ENCODE peak calls at places on chromosomes 1 and 21, in ten cellular contexts. One of them, this sample, is unnamed.

GRCh38 chr1:234542211-234542850 is 63.4 kb upstream of the TARBP1 start:
- DNase-seq in stomach: peak; percentile 50
- DNase-seq in NCI-H2081: no peak
- DNase-seq in GM23338: no peak
- DNase-seq in activated T-cell treated with anti-CD3 and anti-CD28 coated beads for 24 hours: no peak
- DNase-seq in mucosa of gallbladder: no peak
- DNase-seq in fibroblast of mammary gland: no peak
- DNase-seq in D341Med: no peak
- DNase-seq in stimulated activated CD8-positive, alpha-beta memory T cell treated with anti-CD3 and anti-CD28 coated beads, Interleukin-7, amount 100 ng/mL, for 48 hours: no peak
- DNase-seq in cardiac muscle cell: no peak
- DNase-seq in this sample: no peak

GRCh38 chr21:25735895-25736597 is 1.3 kb downstream of the GABPA start:
- DNase-seq in stomach: no peak
- DNase-seq in NCI-H2081: peak; percentile 16
- DNase-seq in GM23338: peak; percentile 35
- DNase-seq in activated T-cell treated with anti-CD3 and anti-CD28 coated beads for 24 hours: no peak
- DNase-seq in mucosa of gallbladder: no peak
- DNase-seq in fibroblast of mammary gland: peak; percentile 33
- DNase-seq in D341Med: no peak
- DNase-seq in stimulated activated CD8-positive, alpha-beta memory T cell treated with anti-CD3 and anti-CD28 coated beads, Interleukin-7, amount 100 ng/mL, for 48 hours: no peak
- DNase-seq in cardiac muscle cell: peak; percentile 63
- DNase-seq in this sample: peak; percentile 11

GRCh38 chr1:185861630-185862029 is 127.4 kb downstream of the HMCN1 start:
- DNase-seq in stomach: no peak
- DNase-seq in NCI-H2081: peak; percentile 16
- DNase-seq in GM23338: no peak
- DNase-seq in activated T-cell treated with anti-CD3 and anti-CD28 coated beads for 24 hours: no peak
- DNase-seq in mucosa of gallbladder: no peak
- DNase-seq in fibroblast of mammary gland: peak; percentile 23
- DNase-seq in D341Med: no peak
- DNase-seq in stimulated activated CD8-positive, alpha-beta memory T cell treated with anti-CD3 and anti-CD28 coated beads, Interleukin-7, amount 100 ng/mL, for 48 hours: no peak
- DNase-seq in cardiac muscle cell: no peak
- DNase-seq in this sample: no peak

GRCh38 chr21:41397416-41397815 is 28.6 kb upstream of the MX1 start:
- DNase-seq in stomach: no peak
- DNase-seq in NCI-H2081: no peak
- DNase-seq in GM23338: no peak
- DNase-seq in activated T-cell treated with anti-CD3 and anti-CD28 coated beads for 24 hours: no peak
- DNase-seq in mucosa of gallbladder: no peak
- DNase-seq in fibroblast of mammary gland: no peak
- DNase-seq in D341Med: no peak
- DNase-seq in stimulated activated CD8-positive, alpha-beta memory T cell treated with anti-CD3 and anti-CD28 coated beads, Interleukin-7, amount 100 ng/mL, for 48 hours: no peak
- DNase-seq in cardiac muscle cell: no peak
- DNase-seq in this sample: no peak

GRCh38 chr1:75100481-75101092 is 33.6 kb upstream of the LHX8 start:
- DNase-seq in stomach: no peak
- DNase-seq in NCI-H2081: no peak
- DNase-seq in GM23338: no peak
- DNase-seq in activated T-cell treated with anti-CD3 and anti-CD28 coated beads for 24 hours: no peak
- DNase-seq in mucosa of gallbladder: no peak
- DNase-seq in fibroblast of mammary gland: no peak
- DNase-seq in D341Med: no peak
- DNase-seq in stimulated activated CD8-positive, alpha-beta memory T cell treated with anti-CD3 and anti-CD28 coated beads, Interleukin-7, amount 100 ng/mL, for 48 hours: no peak
- DNase-seq in cardiac muscle cell: no peak
- DNase-seq in this sample: no peak

GRCh38 chr1:58779837-58780585 is 3.8 kb downstream of the JUN start:
- DNase-seq in stomach: peak; percentile 72
- DNase-seq in NCI-H2081: peak; percentile 94
- DNase-seq in GM23338: peak; percentile 22
- DNase-seq in activated T-cell treated with anti-CD3 and anti-CD28 coated beads for 24 hours: no peak
- DNase-seq in mucosa of gallbladder: peak; percentile 65
- DNase-seq in fibroblast of mammary gland: peak; percentile 81
- DNase-seq in D341Med: no peak
- DNase-seq in stimulated activated CD8-positive, alpha-beta memory T cell treated with anti-CD3 and anti-CD28 coated beads, Interleukin-7, amount 100 ng/mL, for 48 hours: no peak
- DNase-seq in cardiac muscle cell: peak; percentile 25
- DNase-seq in this sample: peak; percentile 81

GRCh38 chr1:199978408-199978940 is 49.0 kb upstream of the NR5A2 start:
- DNase-seq in stomach: no peak
- DNase-seq in NCI-H2081: no peak
- DNase-seq in GM23338: no peak
- DNase-seq in activated T-cell treated with anti-CD3 and anti-CD28 coated beads for 24 hours: no peak
- DNase-seq in mucosa of gallbladder: no peak
- DNase-seq in fibroblast of mammary gland: peak; percentile 2
- DNase-seq in D341Med: peak; percentile 41
- DNase-seq in stimulated activated CD8-positive, alpha-beta memory T cell treated with anti-CD3 and anti-CD28 coated beads, Interleukin-7, amount 100 ng/mL, for 48 hours: no peak
- DNase-seq in cardiac muscle cell: no peak
- DNase-seq in this sample: no peak

GRCh38 chr1:27300341-27301051 is 21.5 kb upstream of the TMEM222 start:
- DNase-seq in stomach: peak; percentile 85
- DNase-seq in NCI-H2081: peak; percentile 84
- DNase-seq in GM23338: peak; percentile 86
- DNase-seq in activated T-cell treated with anti-CD3 and anti-CD28 coated beads for 24 hours: peak; percentile 72
- DNase-seq in mucosa of gallbladder: peak; percentile 82
- DNase-seq in fibroblast of mammary gland: peak; percentile 92
- DNase-seq in D341Med: peak; percentile 90
- DNase-seq in stimulated activated CD8-positive, alpha-beta memory T cell treated with anti-CD3 and anti-CD28 coated beads, Interleukin-7, amount 100 ng/mL, for 48 hours: peak; percentile 32
- DNase-seq in cardiac muscle cell: peak; percentile 87
- DNase-seq in this sample: peak; percentile 49

GRCh38 chr21:32496536-32496935 is 84.0 kb downstream of the EVA1C start:
- DNase-seq in stomach: no peak
- DNase-seq in NCI-H2081: no peak
- DNase-seq in GM23338: no peak
- DNase-seq in activated T-cell treated with anti-CD3 and anti-CD28 coated beads for 24 hours: no peak
- DNase-seq in mucosa of gallbladder: no peak
- DNase-seq in fibroblast of mammary gland: no peak
- DNase-seq in D341Med: no peak
- DNase-seq in stimulated activated CD8-positive, alpha-beta memory T cell treated with anti-CD3 and anti-CD28 coated beads, Interleukin-7, amount 100 ng/mL, for 48 hours: no peak
- DNase-seq in cardiac muscle cell: no peak
- DNase-seq in this sample: no peak

GRCh38 chr1:23198373-23198772 is 18.9 kb downstream of the HTR1D start:
- DNase-seq in stomach: no peak
- DNase-seq in NCI-H2081: no peak
- DNase-seq in GM23338: no peak
- DNase-seq in activated T-cell treated with anti-CD3 and anti-CD28 coated beads for 24 hours: no peak
- DNase-seq in mucosa of gallbladder: no peak
- DNase-seq in fibroblast of mammary gland: peak; percentile 91
- DNase-seq in D341Med: no peak
- DNase-seq in stimulated activated CD8-positive, alpha-beta memory T cell treated with anti-CD3 and anti-CD28 coated beads, Interleukin-7, amount 100 ng/mL, for 48 hours: no peak
- DNase-seq in cardiac muscle cell: no peak
- DNase-seq in this sample: peak; percentile 80

GRCh38 chr1:225881081-225882007 is 836 bp downstream of the TMEM63A start:
- DNase-seq in stomach: peak; percentile 71
- DNase-seq in NCI-H2081: no peak
- DNase-seq in GM23338: peak; percentile 58
- DNase-seq in activated T-cell treated with anti-CD3 and anti-CD28 coated beads for 24 hours: peak; percentile 23
- DNase-seq in mucosa of gallbladder: peak; percentile 44
- DNase-seq in fibroblast of mammary gland: peak; percentile 30
- DNase-seq in D341Med: no peak
- DNase-seq in stimulated activated CD8-positive, alpha-beta memory T cell treated with anti-CD3 and anti-CD28 coated beads, Interleukin-7, amount 100 ng/mL, for 48 hours: no peak
- DNase-seq in cardiac muscle cell: peak; percentile 47
- DNase-seq in this sample: no peak

GRCh38 chr1:227885135-227885647 is 62.5 kb downstream of the WNT9A start:
- DNase-seq in stomach: peak; percentile 24
- DNase-seq in NCI-H2081: no peak
- DNase-seq in GM23338: no peak
- DNase-seq in activated T-cell treated with anti-CD3 and anti-CD28 coated beads for 24 hours: no peak
- DNase-seq in mucosa of gallbladder: no peak
- DNase-seq in fibroblast of mammary gland: no peak
- DNase-seq in D341Med: peak; percentile 30
- DNase-seq in stimulated activated CD8-positive, alpha-beta memory T cell treated with anti-CD3 and anti-CD28 coated beads, Interleukin-7, amount 100 ng/mL, for 48 hours: no peak
- DNase-seq in cardiac muscle cell: no peak
- DNase-seq in this sample: no peak

GRCh38 chr1:111602974-111603373 is 16.6 kb upstream of the RAP1A start:
- DNase-seq in stomach: no peak
- DNase-seq in NCI-H2081: no peak
- DNase-seq in GM23338: no peak
- DNase-seq in activated T-cell treated with anti-CD3 and anti-CD28 coated beads for 24 hours: no peak
- DNase-seq in mucosa of gallbladder: no peak
- DNase-seq in fibroblast of mammary gland: no peak
- DNase-seq in D341Med: no peak
- DNase-seq in stimulated activated CD8-positive, alpha-beta memory T cell treated with anti-CD3 and anti-CD28 coated beads, Interleukin-7, amount 100 ng/mL, for 48 hours: peak; percentile 56
- DNase-seq in cardiac muscle cell: peak; percentile 57
- DNase-seq in this sample: no peak